ENCODE peak calls at places on chromosomes 3 and 15, in five cellular contexts. One of them, this sample, is unnamed.
A peak's percentile ranks its signal among the peaks of the same experiment; 100 is the strongest.

GRCh38 chr15:57736591-57736990 is 30.1 kb downstream of the POLR2M start:
- DNase-seq in pancreas: no peak
- DNase-seq in psoas muscle: no peak
- DNase-seq in BJ: no peak
- DNase-seq in astrocyte of the spinal cord: no peak
- DNase-seq in this sample: no peak

GRCh38 chr15:58235961-58236360 is 97.8 kb downstream of the AQP9 start:
- DNase-seq in psoas muscle: no peak
- DNase-seq in astrocyte of the spinal cord: no peak
- DNase-seq in BJ: no peak
- DNase-seq in pancreas: no peak
- DNase-seq in this sample: no peak

GRCh38 chr15:32657198-32657886 is 15.8 kb downstream of the SCG5 start:
- DNase-seq in pancreas: peak; percentile 65
- DNase-seq in BJ: no peak
- DNase-seq in astrocyte of the spinal cord: peak; percentile 19
- DNase-seq in psoas muscle: no peak
- DNase-seq in this sample: no peak

GRCh38 chr3:55466526-55466925 is 20.6 kb downstream of the WNT5A start:
- DNase-seq in pancreas: no peak
- DNase-seq in psoas muscle: no peak
- DNase-seq in BJ: no peak
- DNase-seq in astrocyte of the spinal cord: no peak
- DNase-seq in this sample: no peak

GRCh38 chr15:42118650-42119531 is 24.5 kb upstream of the PLA2G4D start:
- DNase-seq in pancreas: no peak
- DNase-seq in astrocyte of the spinal cord: no peak
- DNase-seq in psoas muscle: no peak
- DNase-seq in BJ: no peak
- DNase-seq in this sample: no peak

GRCh38 chr15:47293763-47294162 is 423.5 kb upstream of the SEMA6D start:
- DNase-seq in BJ: peak; percentile 88
- DNase-seq in astrocyte of the spinal cord: peak; percentile 96
- DNase-seq in psoas muscle: peak; percentile 85
- DNase-seq in pancreas: no peak
- DNase-seq in this sample: peak; percentile 86

GRCh38 chr3:14391033-14391432 is 11.4 kb upstream of the SLC6A6 start:
- DNase-seq in BJ: peak; percentile 74
- DNase-seq in pancreas: peak; percentile 31
- DNase-seq in psoas muscle: peak; percentile 87
- DNase-seq in astrocyte of the spinal cord: peak; percentile 24
- DNase-seq in this sample: peak; percentile 69

GRCh38 chr3:15989419-15989818 is 185.1 kb upstream of the GALNT15 start:
- DNase-seq in pancreas: no peak
- DNase-seq in BJ: no peak
- DNase-seq in astrocyte of the spinal cord: no peak
- DNase-seq in psoas muscle: no peak
- DNase-seq in this sample: no peak

GRCh38 chr3:101635954-101636798 is 40.8 kb downstream of the ZBTB11 start:
- DNase-seq in BJ: no peak
- DNase-seq in pancreas: peak; percentile 53
- DNase-seq in astrocyte of the spinal cord: peak; percentile 22
- DNase-seq in psoas muscle: peak; percentile 65
- DNase-seq in this sample: no peak

GRCh38 chr3:116299646-116300081 is 145.6 kb downstream of the LSAMP start:
- DNase-seq in astrocyte of the spinal cord: peak; percentile 57
- DNase-seq in pancreas: no peak
- DNase-seq in BJ: no peak
- DNase-seq in psoas muscle: no peak
- DNase-seq in this sample: no peak

GRCh38 chr3:166608132-166608531 is 770.9 kb upstream of the BCHE start:
- DNase-seq in astrocyte of the spinal cord: no peak
- DNase-seq in BJ: no peak
- DNase-seq in pancreas: no peak
- DNase-seq in psoas muscle: no peak
- DNase-seq in this sample: no peak

GRCh38 chr3:64152100-64152499 is 73.2 kb downstream of the PRICKLE2 start:
- DNase-seq in BJ: no peak
- DNase-seq in astrocyte of the spinal cord: peak; percentile 85
- DNase-seq in psoas muscle: no peak
- DNase-seq in pancreas: peak; percentile 24
- DNase-seq in this sample: peak; percentile 75

GRCh38 chr15:99956022-99956775 is 223.0 kb upstream of the LYSMD4 start:
- DNase-seq in psoas muscle: no peak
- DNase-seq in pancreas: no peak
- DNase-seq in BJ: no peak
- DNase-seq in astrocyte of the spinal cord: no peak
- DNase-seq in this sample: no peak

GRCh38 chr3:67357610-67358458 is 296.6 kb downstream of the SUCLG2 start:
- DNase-seq in psoas muscle: no peak
- DNase-seq in astrocyte of the spinal cord: peak; percentile 22
- DNase-seq in BJ: no peak
- DNase-seq in pancreas: peak; percentile 35
- DNase-seq in this sample: no peak

GRCh38 chr3:9473496-9473895 is 76.1 kb downstream of the SETD5 start:
- DNase-seq in astrocyte of the spinal cord: no peak
- DNase-seq in pancreas: no peak
- DNase-seq in psoas muscle: no peak
- DNase-seq in BJ: no peak
- DNase-seq in this sample: no peak

GRCh38 chr3:67719333-67719732 is 64.9 kb upstream of the SUCLG2 start:
- DNase-seq in psoas muscle: no peak
- DNase-seq in pancreas: no peak
- DNase-seq in astrocyte of the spinal cord: peak; percentile 33
- DNase-seq in BJ: no peak
- DNase-seq in this sample: no peak

GRCh38 chr3:123414958-123415792 is 33.7 kb downstream of the ADCY5 start:
- DNase-seq in psoas muscle: no peak
- DNase-seq in pancreas: no peak
- DNase-seq in astrocyte of the spinal cord: no peak
- DNase-seq in BJ: no peak
- DNase-seq in this sample: no peak

GRCh38 chr3:111745786-111746185 is 113.3 kb upstream of the PHLDB2 start:
- DNase-seq in astrocyte of the spinal cord: no peak
- DNase-seq in psoas muscle: no peak
- DNase-seq in BJ: no peak
- DNase-seq in pancreas: no peak
- DNase-seq in this sample: no peak

GRCh38 chr15:40240619-40241304 is 1.9 kb downstream of the PAK6 start:
- DNase-seq in psoas muscle: no peak
- DNase-seq in pancreas: no peak
- DNase-seq in astrocyte of the spinal cord: no peak
- DNase-seq in BJ: no peak
- DNase-seq in this sample: no peak

GRCh38 chr15:61880079-61880478 is 180.2 kb downstream of the VPS13C start:
- DNase-seq in pancreas: no peak
- DNase-seq in astrocyte of the spinal cord: no peak
- DNase-seq in BJ: no peak
- DNase-seq in psoas muscle: no peak
- DNase-seq in this sample: no peak

GRCh38 chr15:100602822-100603393 is 519 bp downstream of the ASB7 start:
- DNase-seq in BJ: no peak
- DNase-seq in psoas muscle: no peak
- DNase-seq in pancreas: peak; percentile 12
- DNase-seq in astrocyte of the spinal cord: peak; percentile 5
- DNase-seq in this sample: no peak

GRCh38 chr3:186663351-186664118 is 2.3 kb upstream of the HRG start:
- DNase-seq in astrocyte of the spinal cord: no peak
- DNase-seq in psoas muscle: no peak
- DNase-seq in BJ: no peak
- DNase-seq in pancreas: no peak
- DNase-seq in this sample: no peak

GRCh38 chr3:121482651-121483050 is 63.1 kb downstream of the POLQ start:
- DNase-seq in BJ: peak; percentile 62
- DNase-seq in pancreas: no peak
- DNase-seq in astrocyte of the spinal cord: peak; percentile 82
- DNase-seq in psoas muscle: no peak
- DNase-seq in this sample: peak; percentile 49

GRCh38 chr3:120678984-120679383 is 3.1 kb downstream of the HGD start:
- DNase-seq in BJ: no peak
- DNase-seq in psoas muscle: no peak
- DNase-seq in pancreas: no peak
- DNase-seq in astrocyte of the spinal cord: no peak
- DNase-seq in this sample: no peak

GRCh38 chr3:121520510-121520909 is 25.3 kb downstream of the POLQ start:
- DNase-seq in astrocyte of the spinal cord: no peak
- DNase-seq in psoas muscle: no peak
- DNase-seq in BJ: no peak
- DNase-seq in pancreas: no peak
- DNase-seq in this sample: no peak

GRCh38 chr3:180828001-180828720 is 84.3 kb upstream of the FXR1 start:
- DNase-seq in astrocyte of the spinal cord: no peak
- DNase-seq in pancreas: no peak
- DNase-seq in psoas muscle: no peak
- DNase-seq in BJ: no peak
- DNase-seq in this sample: no peak

GRCh38 chr15:85786778-85787114 is 8.0 kb downstream of the KLHL25 start:
- DNase-seq in pancreas: no peak
- DNase-seq in BJ: no peak
- DNase-seq in psoas muscle: no peak
- DNase-seq in astrocyte of the spinal cord: no peak
- DNase-seq in this sample: no peak

GRCh38 chr3:131072099-131072559 is 45.5 kb downstream of the NEK11 start:
- DNase-seq in psoas muscle: no peak
- DNase-seq in astrocyte of the spinal cord: peak; percentile 6
- DNase-seq in BJ: peak; percentile 17
- DNase-seq in pancreas: no peak
- DNase-seq in this sample: no peak

GRCh38 chr3:62529230-62529629 is 155.9 kb upstream of the FEZF2 start:
- DNase-seq in psoas muscle: no peak
- DNase-seq in BJ: no peak
- DNase-seq in astrocyte of the spinal cord: peak; percentile 22
- DNase-seq in pancreas: peak; percentile 8
- DNase-seq in this sample: no peak

GRCh38 chr3:157786216-157786615 is 283.0 kb upstream of the VEPH1 start:
- DNase-seq in BJ: peak; percentile 94
- DNase-seq in psoas muscle: no peak
- DNase-seq in pancreas: no peak
- DNase-seq in astrocyte of the spinal cord: peak; percentile 82
- DNase-seq in this sample: peak; percentile 29

GRCh38 chr3:157786618-157787017 is 283.4 kb upstream of the VEPH1 start:
- DNase-seq in psoas muscle: no peak
- DNase-seq in BJ: peak; percentile 50
- DNase-seq in pancreas: no peak
- DNase-seq in astrocyte of the spinal cord: no peak
- DNase-seq in this sample: no peak

GRCh38 chr3:157789162-157789561 is 285.9 kb upstream of the VEPH1 start:
- DNase-seq in psoas muscle: no peak
- DNase-seq in pancreas: no peak
- DNase-seq in BJ: no peak
- DNase-seq in astrocyte of the spinal cord: no peak
- DNase-seq in this sample: no peak

GRCh38 chr3:157782236-157782635 is 279.0 kb upstream of the VEPH1 start:
- DNase-seq in psoas muscle: no peak
- DNase-seq in BJ: no peak
- DNase-seq in astrocyte of the spinal cord: no peak
- DNase-seq in pancreas: no peak
- DNase-seq in this sample: no peak

DNA sequence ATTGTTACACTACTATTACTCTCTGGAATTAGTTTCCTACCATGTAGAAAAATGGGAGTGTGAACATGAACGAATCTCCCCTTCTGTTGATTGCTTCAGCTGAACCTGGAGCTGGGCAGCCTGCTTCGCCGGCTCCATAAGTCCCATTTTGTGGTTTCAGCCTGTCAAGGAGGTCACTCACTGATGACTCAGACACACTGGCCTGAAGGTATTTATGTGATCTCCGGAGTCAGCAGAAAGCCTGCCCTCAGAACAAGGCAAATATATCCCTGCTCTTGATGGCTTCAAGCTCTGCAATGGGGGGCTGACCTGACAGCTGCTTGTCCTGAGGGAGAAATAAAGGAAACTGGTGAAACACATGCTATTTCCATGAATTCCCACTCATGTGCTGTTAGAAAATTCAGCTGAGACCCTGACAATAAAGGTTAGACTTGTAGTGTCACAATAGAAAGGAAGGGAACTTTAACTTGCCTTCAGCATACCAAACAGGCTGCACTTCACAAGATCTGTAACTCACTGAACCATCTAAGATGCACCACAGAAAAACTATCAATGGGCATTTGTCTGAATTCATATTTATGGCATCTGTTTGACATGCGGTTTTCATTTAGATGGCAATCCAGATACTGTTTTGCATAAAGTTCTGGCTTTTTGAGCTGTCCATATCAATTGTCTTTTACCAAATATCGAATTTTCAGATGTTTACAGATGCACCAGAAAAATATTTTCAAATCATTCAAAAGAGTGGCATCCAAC is 282.0 kb upstream of the VEPH1 start:
- DNase-seq in BJ: peak; percentile 81
- DNase-seq in pancreas: no peak
- DNase-seq in astrocyte of the spinal cord: peak; percentile 92
- DNase-seq in psoas muscle: no peak
- DNase-seq in this sample: peak; percentile 92
- H3K4me3 ChIP-seq in BJ: no peak overlapping the region
- H3K4me3 ChIP-seq in pancreas: no peak overlapping the region
- H3K4me3 ChIP-seq in astrocyte of the spinal cord: no peak overlapping the region
- H3K4me3 ChIP-seq in psoas muscle: no peak overlapping the region
- H3K4me3 ChIP-seq in this sample: no peak overlapping the region

GRCh38 chr15:83658406-83658805 is 4.5 kb downstream of the ADAMTSL3 start:
- DNase-seq in pancreas: no peak
- DNase-seq in astrocyte of the spinal cord: no peak
- DNase-seq in psoas muscle: peak; percentile 61
- DNase-seq in BJ: no peak
- DNase-seq in this sample: no peak
- H3K4me3 ChIP-seq in pancreas: no peak overlapping the region
- H3K4me3 ChIP-seq in astrocyte of the spinal cord: no peak overlapping the region
- H3K4me3 ChIP-seq in psoas muscle: no peak overlapping the region
- H3K4me3 ChIP-seq in BJ: no peak overlapping the region
- H3K4me3 ChIP-seq in this sample: no peak overlapping the region

GRCh38 chr15:83846847-83847246 is 192.9 kb downstream of the ADAMTSL3 start:
- DNase-seq in astrocyte of the spinal cord: peak; percentile 15
- DNase-seq in pancreas: no peak
- DNase-seq in BJ: peak; percentile 10
- DNase-seq in psoas muscle: no peak
- DNase-seq in this sample: peak; percentile 85

GRCh38 chr15:83850846-83851245 is 196.9 kb downstream of the ADAMTSL3 start:
- DNase-seq in astrocyte of the spinal cord: no peak
- DNase-seq in psoas muscle: no peak
- DNase-seq in BJ: no peak
- DNase-seq in pancreas: no peak
- DNase-seq in this sample: no peak

GRCh38 chr15:83850015-83850414 is 196.1 kb downstream of the ADAMTSL3 start:
- DNase-seq in BJ: no peak
- DNase-seq in psoas muscle: no peak
- DNase-seq in astrocyte of the spinal cord: no peak
- DNase-seq in pancreas: no peak
- DNase-seq in this sample: no peak

GRCh38 chr15:83845230-83845629 is 191.3 kb downstream of the ADAMTSL3 start:
- DNase-seq in pancreas: no peak
- DNase-seq in BJ: no peak
- DNase-seq in psoas muscle: no peak
- DNase-seq in astrocyte of the spinal cord: peak; percentile 25
- DNase-seq in this sample: peak; percentile 85

GRCh38 chr15:83848315-83849050 is 194.6 kb downstream of the ADAMTSL3 start:
- DNase-seq in psoas muscle: no peak
- DNase-seq in pancreas: no peak
- DNase-seq in astrocyte of the spinal cord: peak; percentile 67
- DNase-seq in BJ: peak; percentile 43
- DNase-seq in this sample: peak; percentile 82
- H3K4me3 ChIP-seq in psoas muscle: no peak overlapping the region
- H3K4me3 ChIP-seq in pancreas: no peak overlapping the region
- H3K4me3 ChIP-seq in astrocyte of the spinal cord: no peak overlapping the region
- H3K4me3 ChIP-seq in BJ: no peak overlapping the region
- H3K4me3 ChIP-seq in this sample: no peak overlapping the region

GRCh38 chr15:67835349-67836133 is 4.3 kb downstream of the RNU6-1 start:
- DNase-seq in astrocyte of the spinal cord: no peak
- DNase-seq in pancreas: no peak
- DNase-seq in psoas muscle: peak; percentile 56
- DNase-seq in BJ: no peak
- DNase-seq in this sample: no peak
- H3K4me3 ChIP-seq in astrocyte of the spinal cord: peak overlapping the region; percentile 29
- H3K4me3 ChIP-seq in pancreas: no peak overlapping the region
- H3K4me3 ChIP-seq in psoas muscle: peak overlapping the region; percentile 51
- H3K4me3 ChIP-seq in BJ: peak overlapping the region; percentile 19
- H3K4me3 ChIP-seq in this sample: peak overlapping the region; percentile 30